ENCODE peak calls at places on chromosomes 11 and 22, in five cellular contexts. C, D, E, M and J are unnamed samples.

GRCh38 chr22:20268350-20269012 is 363 bp upstream of the RTN4R start:
- DNase-seq in C (peak), D (no peak), E (peak), M (peak), J (peak)

GRCh38 chr22:49853981-49854791 is 542 bp downstream of the ZBED4 start:
- DNase-seq in C (no peak), D (no peak), E (no peak), M (peak), J (no peak)

GRCh38 chr11:22828373-22828772 is 1.2 kb downstream of the SVIP start:
- DNase-seq in C (no peak), D (no peak), E (no peak), M (no peak), J (no peak)

GRCh38 chr11:112279901-112280267 is 19.2 kb upstream of the PLET1 start:
- DNase-seq in C (peak), D (no peak), E (peak), M (peak), J (peak)

GRCh38 chr11:134515081-134515960 is 103.3 kb upstream of the B3GAT1 start:
- DNase-seq in C (no peak), D (no peak), E (peak), M (peak), J (no peak)

GRCh38 chr22:36541831-36542391 is 12.9 kb upstream of the EIF3D start:
- DNase-seq in C (no peak), D (no peak), E (peak), M (no peak), J (no peak)

GRCh38 chr11:118841469-118842222 is 42.0 kb upstream of the CXCR5 start:
- DNase-seq in C (no peak), D (no peak), E (no peak), M (peak), J (no peak)

GRCh38 chr11:122559734-122560382 is 95.7 kb upstream of the UBASH3B start:
- DNase-seq in C (no peak), D (no peak), E (no peak), M (no peak), J (no peak)

GRCh38 chr11:85029964-85030363 is 597.2 kb downstream of the DLG2 start:
- DNase-seq in C (no peak), D (no peak), E (no peak), M (no peak), J (no peak)

GRCh38 chr11:110287537-110287936 is 8.9 kb downstream of the RDX start:
- DNase-seq in C (no peak), D (no peak), E (no peak), M (no peak), J (no peak)

GRCh38 chr11:86011175-86011574 is 57.7 kb downstream of the PICALM start:
- DNase-seq in C (no peak), D (no peak), E (no peak), M (no peak), J (no peak)

GRCh38 chr11:66881927-66882452 is 25.1 kb downstream of the LRFN4 start:
- DNase-seq in C (no peak), D (no peak), E (no peak), M (no peak), J (no peak)

GRCh38 chr22:33114570-33114969 is 56.4 kb upstream of the SYN3 start:
- DNase-seq in C (no peak), D (no peak), E (no peak), M (no peak), J (no peak)

GRCh38 chr11:118180300-118180703 is 3.9 kb upstream of the SCN2B start:
- DNase-seq in C (peak), D (no peak), E (no peak), M (peak), J (no peak)

GRCh38 chr11:73342633-73343032 is 33.6 kb upstream of the RELT start:
- DNase-seq in C (peak), D (no peak), E (no peak), M (no peak), J (no peak)

GRCh38 chr11:116276051-116277044 is 496.4 kb downstream of the BUD13 start:
- DNase-seq in C (peak), D (no peak), E (peak), M (peak), J (peak)

GRCh38 chr22:44538071-44538470 is 40.0 kb upstream of the RTL6 start:
- DNase-seq in C (no peak), D (no peak), E (no peak), M (no peak), J (no peak)

GRCh38 chr11:56740107-56740506 is 8.4 kb downstream of the OR9G4 start:
- DNase-seq in C (no peak), D (no peak), E (no peak), M (no peak), J (no peak)

GRCh38 chr11:76783294-76783900 is at the start of gene TSKU:
- DNase-seq in C (no peak), D (no peak), E (no peak), M (no peak), J (no peak)

GRCh38 chr11:102926946-102927623 is 28.4 kb downstream of the MMP13 start:
- DNase-seq in C (no peak), D (no peak), E (no peak), M (no peak), J (no peak)

GRCh38 chr11:69962152-69962551 is 116.0 kb upstream of the ANO1 start:
- DNase-seq in C (no peak), D (no peak), E (peak), M (peak), J (no peak)

GRCh38 chr11:61647529-61647928 is 32.7 kb upstream of the DAGLA start:
- DNase-seq in C (no peak), D (no peak), E (no peak), M (no peak), J (no peak)

GRCh38 chr11:6563121-6563619 is 40.2 kb downstream of the RRP8 start:
- DNase-seq in C (no peak), D (no peak), E (no peak), M (no peak), J (no peak)

GRCh38 chr11:127345819-127346459 is 345.4 kb upstream of the KIRREL3 start:
- DNase-seq in C (no peak), D (no peak), E (no peak), M (no peak), J (peak)

GRCh38 chr22:40302149-40302548 is 44.2 kb upstream of the ADSL start:
- DNase-seq in C (no peak), D (no peak), E (no peak), M (no peak), J (no peak)

GRCh38 chr11:77402218-77402556 is 71.7 kb downstream of the PAK1 start:
- DNase-seq in C (no peak), D (no peak), E (no peak), M (no peak), J (no peak)

GRCh38 chr11:113001709-113002108 is 40.5 kb downstream of the NCAM1 start:
- DNase-seq in C (no peak), D (no peak), E (no peak), M (no peak), J (no peak)

GRCh38 chr11:113241190-113242051 is 73.0 kb upstream of the TTC12 start:
- DNase-seq in C (no peak), D (no peak), E (no peak), M (no peak), J (no peak)

GRCh38 chr11:94028436-94028835 is 7.3 kb downstream of the HEPHL1 start:
- DNase-seq in C (no peak), D (peak), E (no peak), M (no peak), J (no peak)

GRCh38 chr11:44617671-44618461 is 52.4 kb downstream of the CD82 start:
- DNase-seq in C (no peak), D (no peak), E (no peak), M (peak), J (no peak)

GRCh38 chr11:85531498-85531897 is 95.6 kb downstream of the DLG2 start:
- DNase-seq in C (no peak), D (no peak), E (no peak), M (no peak), J (no peak)

GRCh38 chr11:75722669-75723042 is 5.0 kb downstream of the MOGAT2 start:
- DNase-seq in C (no peak), D (no peak), E (no peak), M (no peak), J (no peak)

GRCh38 chr11:75720639-75721038 is 3.0 kb downstream of the MOGAT2 start:
- DNase-seq in C (no peak), D (no peak), E (no peak), M (no peak), J (no peak)

GRCh38 chr11:75719639-75720239 is 2.1 kb downstream of the MOGAT2 start:
- DNase-seq in C (peak), D (no peak), E (peak), M (peak), J (no peak)

GRCh38 chr11:75719089-75719638 is 1.5 kb downstream of the MOGAT2 start:
- DNase-seq in C (no peak), D (no peak), E (peak), M (peak), J (no peak)

DNA sequence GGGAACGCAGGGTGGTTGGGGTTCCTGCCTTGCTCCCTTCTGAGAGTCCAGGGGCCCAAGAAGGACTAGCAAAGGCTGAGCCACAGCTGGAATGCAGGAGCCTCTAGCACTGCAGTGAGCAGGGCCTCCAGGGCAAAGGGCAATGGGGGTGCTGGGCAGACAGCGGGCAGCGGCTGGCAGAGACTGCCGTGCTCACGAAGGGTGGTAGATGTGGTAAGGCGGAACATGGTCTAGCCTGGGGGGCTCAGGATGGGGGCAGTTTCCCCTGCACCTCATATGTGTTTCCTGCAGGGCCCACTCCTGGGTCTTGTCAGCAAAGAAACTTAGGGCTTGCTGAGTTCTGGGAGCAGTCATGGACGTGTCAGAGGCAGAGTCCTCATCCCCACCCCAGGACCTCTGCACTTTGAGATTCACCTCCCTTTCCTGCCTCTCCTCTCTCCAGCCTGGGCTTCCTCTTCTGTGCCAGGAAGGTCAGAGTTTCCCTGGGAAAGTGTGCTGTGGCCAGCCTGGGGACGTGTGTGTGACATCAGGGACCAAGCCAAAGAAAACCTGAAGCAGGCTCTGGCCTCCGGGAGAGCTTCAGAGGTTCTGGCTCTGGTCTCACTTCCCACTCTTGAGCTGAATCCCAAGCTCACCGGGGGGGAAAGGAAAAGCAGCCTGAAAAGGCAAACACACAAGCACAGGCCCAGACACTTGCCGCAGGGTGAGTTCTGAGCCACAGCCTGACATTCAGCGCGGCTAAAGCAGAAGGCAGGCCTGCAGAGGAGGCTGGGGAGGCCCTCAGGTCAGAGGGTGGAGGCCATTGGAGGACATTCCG is 4.4 kb downstream of the MOGAT2 start:
- DNase-seq in C (peak), D (no peak), E (no peak), M (peak), J (no peak)
- TF ChIP-seq POLR2A in C (no peak), D (no peak), E (no peak), M (peak), J (no peak)

GRCh38 chr11:130243816-130244215 is 70.9 kb downstream of the ZBTB44 start:
- DNase-seq in C (no peak), D (no peak), E (no peak), M (no peak), J (no peak)
- TF ChIP-seq POLR2AphosphoS5 in C (no peak), D (no peak), E (no peak), M (no peak), J (no peak)

GRCh38 chr11:4610258-4610935 is 2.4 kb upstream of the TRIM68 start:
- DNase-seq in C (no peak), D (no peak), E (no peak), M (no peak), J (no peak)

GRCh38 chr11:4605057-4605456 is 3.0 kb downstream of the TRIM68 start:
- DNase-seq in C (no peak), D (peak), E (no peak), M (no peak), J (no peak)

GRCh38 chr11:4607111-4607510 is 920 bp downstream of the TRIM68 start:
- DNase-seq in C (no peak), D (no peak), E (no peak), M (no peak), J (no peak)

GRCh38 chr11:4606231-4607015 is 1.6 kb downstream of the TRIM68 start:
- DNase-seq in C (no peak), D (peak), E (no peak), M (peak), J (no peak)

DNA sequence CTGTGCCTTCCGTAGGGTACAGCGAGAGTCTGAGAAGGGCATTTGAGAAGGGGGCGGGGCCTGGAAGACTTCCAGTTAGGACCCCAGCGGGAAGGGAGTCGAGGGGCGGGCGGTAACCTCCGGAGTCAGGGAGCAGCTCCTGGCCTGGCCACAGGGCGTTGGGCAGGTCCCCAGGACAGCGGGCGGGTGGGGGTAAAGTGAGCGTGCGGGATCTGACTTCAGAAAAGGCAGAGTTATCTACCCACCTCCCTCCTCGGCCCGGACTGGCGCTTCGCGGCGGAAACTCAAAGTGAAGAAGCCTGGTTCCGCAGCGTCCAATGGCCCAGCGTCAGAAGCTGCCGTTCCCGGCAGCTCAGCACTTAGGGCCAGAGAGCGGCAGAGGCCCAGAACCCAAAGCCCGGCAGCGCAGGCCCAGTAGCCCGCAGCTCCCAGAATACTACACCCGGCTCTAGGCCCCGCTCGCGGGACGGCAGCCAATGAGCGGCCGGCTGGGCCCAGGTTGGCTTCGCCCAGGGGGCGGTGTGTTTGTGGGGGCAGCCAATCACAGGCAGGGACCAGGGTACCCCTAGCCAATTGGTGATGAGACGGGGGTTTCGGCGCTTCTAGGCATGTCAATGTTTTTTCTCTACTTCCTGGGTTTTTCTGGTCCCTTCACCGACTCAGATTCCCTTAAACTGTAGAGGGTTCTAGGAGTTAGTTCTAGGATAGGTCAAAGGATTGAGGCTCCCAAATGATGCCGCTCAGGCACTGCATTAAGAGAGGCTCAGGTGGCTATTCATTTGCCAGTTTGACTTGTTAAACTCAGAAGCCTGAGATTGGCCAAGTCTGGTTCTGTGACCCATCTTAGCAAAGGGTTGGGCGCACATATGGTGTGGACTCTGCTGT is at the start of gene TRIM68:
- DNase-seq in C (peak), D (peak), E (peak), M (peak), J (peak)
- TF ChIP-seq POLR2A in C (peak), D (no peak), E (no peak), M (peak), J (peak)

DNA sequence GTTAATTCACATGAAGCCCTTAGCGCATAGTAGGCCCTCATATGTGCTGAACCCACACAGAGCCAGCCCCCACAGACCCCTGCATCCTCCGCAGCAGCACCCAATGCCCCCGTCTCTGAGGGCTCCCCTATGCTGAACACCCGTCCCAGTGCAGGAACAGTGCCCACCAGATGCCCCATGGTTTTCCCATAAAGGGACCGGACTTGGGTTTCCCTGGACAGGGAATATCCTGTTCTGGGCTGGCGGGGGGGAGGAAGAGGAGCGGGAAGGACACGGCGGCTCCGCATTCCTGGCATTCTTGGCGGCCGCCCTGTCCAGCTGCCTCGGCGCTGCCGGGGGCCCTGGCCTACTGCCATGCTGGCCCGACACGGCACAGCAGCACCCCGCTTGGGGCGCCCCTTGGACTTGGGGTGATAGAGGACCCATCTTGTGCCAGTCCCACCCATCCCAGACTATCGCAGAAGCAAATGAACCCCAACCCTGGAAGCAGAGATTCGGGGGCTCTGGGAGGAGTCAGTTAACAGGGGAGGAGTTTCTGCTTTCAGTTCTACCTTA is 23.7 kb upstream of the CBX7 start:
- DNase-seq in C (peak), D (no peak), E (peak), M (peak), J (no peak)
- TF ChIP-seq POLR2AphosphoS5 in C (peak), D (peak), E (peak), M (peak), J (no peak)

GRCh38 chr11:89508544-89508943 is 17.4 kb upstream of the NOX4 start:
- DNase-seq in C (no peak), D (no peak), E (no peak), M (no peak), J (no peak)

GRCh38 chr11:89503422-89503821 is 12.2 kb upstream of the NOX4 start:
- DNase-seq in C (no peak), D (no peak), E (no peak), M (no peak), J (no peak)

GRCh38 chr11:89498845-89499448 is 7.8 kb upstream of the NOX4 start:
- DNase-seq in C (no peak), D (no peak), E (no peak), M (peak), J (no peak)

DNA sequence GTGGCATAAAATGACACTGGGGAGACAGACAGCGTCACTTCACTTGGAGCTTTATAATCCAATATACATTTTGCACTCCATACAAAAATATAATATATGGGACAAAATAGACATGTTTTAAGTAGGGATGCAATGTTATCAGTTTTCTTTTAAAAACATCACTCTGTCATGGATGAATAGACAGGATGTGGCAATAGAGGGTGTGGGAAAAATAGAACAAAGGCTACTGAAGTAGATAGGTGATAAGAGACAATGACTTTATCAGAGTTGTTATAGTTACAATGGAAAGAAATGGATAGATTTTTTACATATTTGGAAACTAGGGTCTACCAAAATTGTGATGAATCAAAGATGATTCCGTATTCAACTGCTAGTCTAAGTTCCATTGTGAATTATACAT is 13.1 kb upstream of the NOX4 start:
- DNase-seq in C (no peak), D (no peak), E (no peak), M (no peak), J (no peak)
- TF ChIP-seq POLR2A in C (no peak), D (no peak), E (no peak), M (no peak), J (no peak)

DNA sequence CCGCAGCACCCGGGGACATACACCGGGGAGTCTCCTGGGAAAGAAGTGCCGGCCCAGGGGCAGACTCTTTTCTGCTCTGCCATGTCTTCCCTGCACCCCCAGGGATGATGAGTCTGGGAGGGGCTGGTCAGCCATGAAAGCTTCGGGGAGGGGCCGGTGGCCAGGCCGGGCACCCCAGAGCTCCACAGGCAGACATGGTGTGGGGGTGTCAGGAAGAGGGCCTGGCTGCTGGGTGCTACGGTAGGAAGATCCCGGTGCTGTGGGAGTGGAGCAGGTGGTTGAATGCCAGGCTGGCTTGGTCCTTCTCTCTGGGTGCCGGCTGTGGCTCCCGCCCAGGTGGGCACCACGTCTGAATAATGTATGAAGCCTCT is 17.4 kb downstream of the LSP1 start:
- DNase-seq in C (peak), D (no peak), E (no peak), M (no peak), J (no peak)
- TF ChIP-seq POLR2AphosphoS5 in C (no peak), D (no peak), E (no peak), M (no peak), J (no peak)